ENCODE peak calls at places on chromosomes 4 and X, in eight cellular contexts. One of them, this sample, is unnamed.

GRCh38 chr4:100312615-100313355 is 122.5 kb upstream of the DDIT4L start:
- DNase-seq in Daoy: no peak
- DNase-seq in HFF-Myc: no peak
- DNase-seq in iris pigment epithelial cell: no peak
- DNase-seq in adrenal gland: no peak
- DNase-seq in activated CD4-positive, alpha-beta T cell treated with anti-CD3 and anti-CD28 coated beads for 48 hours: no peak
- DNase-seq in amniotic stem cell: no peak
- DNase-seq in activated CD4-positive, CD25-positive, alpha-beta regulatory T cell: no peak
- DNase-seq in this sample: peak

GRCh38 chrX:16033336-16033735 is 90.0 kb upstream of the GRPR start:
- DNase-seq in Daoy: no peak
- DNase-seq in HFF-Myc: no peak
- DNase-seq in iris pigment epithelial cell: peak
- DNase-seq in adrenal gland: no peak
- DNase-seq in activated CD4-positive, alpha-beta T cell treated with anti-CD3 and anti-CD28 coated beads for 48 hours: no peak
- DNase-seq in amniotic stem cell: no peak
- DNase-seq in activated CD4-positive, CD25-positive, alpha-beta regulatory T cell: no peak
- DNase-seq in this sample: peak

GRCh38 chr4:123672987-123673386 is 276.4 kb downstream of the SPRY1 start:
- DNase-seq in Daoy: no peak
- DNase-seq in HFF-Myc: no peak
- DNase-seq in iris pigment epithelial cell: peak
- DNase-seq in adrenal gland: no peak
- DNase-seq in activated CD4-positive, alpha-beta T cell treated with anti-CD3 and anti-CD28 coated beads for 48 hours: no peak
- DNase-seq in amniotic stem cell: no peak
- DNase-seq in activated CD4-positive, CD25-positive, alpha-beta regulatory T cell: no peak
- DNase-seq in this sample: peak

GRCh38 chr4:2767705-2768074 is 11.6 kb upstream of the TNIP2 start:
- DNase-seq in Daoy: no peak
- DNase-seq in HFF-Myc: no peak
- DNase-seq in iris pigment epithelial cell: no peak
- DNase-seq in adrenal gland: no peak
- DNase-seq in activated CD4-positive, alpha-beta T cell treated with anti-CD3 and anti-CD28 coated beads for 48 hours: no peak
- DNase-seq in amniotic stem cell: no peak
- DNase-seq in activated CD4-positive, CD25-positive, alpha-beta regulatory T cell: no peak
- DNase-seq in this sample: no peak

GRCh38 chrX:115582871-115583729 is 22.1 kb downstream of the PLS3 start:
- DNase-seq in Daoy: no peak
- DNase-seq in HFF-Myc: no peak
- DNase-seq in iris pigment epithelial cell: peak
- DNase-seq in adrenal gland: no peak
- DNase-seq in activated CD4-positive, alpha-beta T cell treated with anti-CD3 and anti-CD28 coated beads for 48 hours: no peak
- DNase-seq in amniotic stem cell: no peak
- DNase-seq in activated CD4-positive, CD25-positive, alpha-beta regulatory T cell: no peak
- DNase-seq in this sample: no peak

GRCh38 chr4:180394730-180395129 is 1848.5 kb upstream of the TENM3 start:
- DNase-seq in Daoy: no peak
- DNase-seq in HFF-Myc: no peak
- DNase-seq in iris pigment epithelial cell: no peak
- DNase-seq in adrenal gland: no peak
- DNase-seq in activated CD4-positive, alpha-beta T cell treated with anti-CD3 and anti-CD28 coated beads for 48 hours: no peak
- DNase-seq in amniotic stem cell: no peak
- DNase-seq in activated CD4-positive, CD25-positive, alpha-beta regulatory T cell: no peak
- DNase-seq in this sample: no peak

GRCh38 chr4:2269206-2269531 is 7.3 kb upstream of the MXD4 start:
- DNase-seq in Daoy: no peak
- DNase-seq in HFF-Myc: no peak
- DNase-seq in iris pigment epithelial cell: no peak
- DNase-seq in adrenal gland: no peak
- DNase-seq in activated CD4-positive, alpha-beta T cell treated with anti-CD3 and anti-CD28 coated beads for 48 hours: no peak
- DNase-seq in amniotic stem cell: no peak
- DNase-seq in activated CD4-positive, CD25-positive, alpha-beta regulatory T cell: no peak
- DNase-seq in this sample: no peak

GRCh38 chrX:74493806-74494205 is 72.5 kb downstream of the SLC16A2 start:
- DNase-seq in Daoy: no peak
- DNase-seq in HFF-Myc: no peak
- DNase-seq in iris pigment epithelial cell: no peak
- DNase-seq in adrenal gland: no peak
- DNase-seq in activated CD4-positive, alpha-beta T cell treated with anti-CD3 and anti-CD28 coated beads for 48 hours: no peak
- DNase-seq in amniotic stem cell: no peak
- DNase-seq in activated CD4-positive, CD25-positive, alpha-beta regulatory T cell: no peak
- DNase-seq in this sample: no peak

GRCh38 chr4:2791518-2792395 is 1.1 kb upstream of the SH3BP2 start:
- DNase-seq in Daoy: no peak
- DNase-seq in HFF-Myc: no peak
- DNase-seq in iris pigment epithelial cell: no peak
- DNase-seq in adrenal gland: no peak
- DNase-seq in activated CD4-positive, alpha-beta T cell treated with anti-CD3 and anti-CD28 coated beads for 48 hours: no peak
- DNase-seq in amniotic stem cell: no peak
- DNase-seq in activated CD4-positive, CD25-positive, alpha-beta regulatory T cell: no peak
- DNase-seq in this sample: no peak

GRCh38 chrX:111874241-111874640 is 1.7 kb upstream of the TRPC5OS start:
- DNase-seq in Daoy: no peak
- DNase-seq in HFF-Myc: no peak
- DNase-seq in iris pigment epithelial cell: no peak
- DNase-seq in adrenal gland: no peak
- DNase-seq in activated CD4-positive, alpha-beta T cell treated with anti-CD3 and anti-CD28 coated beads for 48 hours: no peak
- DNase-seq in amniotic stem cell: no peak
- DNase-seq in activated CD4-positive, CD25-positive, alpha-beta regulatory T cell: no peak
- DNase-seq in this sample: no peak

GRCh38 chr4:104064650-104065577 is 345.1 kb upstream of the TACR3 start:
- DNase-seq in Daoy: no peak
- DNase-seq in HFF-Myc: no peak
- DNase-seq in iris pigment epithelial cell: peak
- DNase-seq in adrenal gland: peak
- DNase-seq in activated CD4-positive, alpha-beta T cell treated with anti-CD3 and anti-CD28 coated beads for 48 hours: peak
- DNase-seq in amniotic stem cell: no peak
- DNase-seq in activated CD4-positive, CD25-positive, alpha-beta regulatory T cell: no peak
- DNase-seq in this sample: no peak

GRCh38 chrX:43860646-43861370 is 21.4 kb downstream of the MAOB start:
- DNase-seq in Daoy: peak
- DNase-seq in HFF-Myc: no peak
- DNase-seq in iris pigment epithelial cell: peak
- DNase-seq in adrenal gland: no peak
- DNase-seq in activated CD4-positive, alpha-beta T cell treated with anti-CD3 and anti-CD28 coated beads for 48 hours: no peak
- DNase-seq in amniotic stem cell: no peak
- DNase-seq in activated CD4-positive, CD25-positive, alpha-beta regulatory T cell: no peak
- DNase-seq in this sample: no peak

GRCh38 chr4:99856166-99856565 is 38.1 kb downstream of the LAMTOR3 start:
- DNase-seq in Daoy: no peak
- DNase-seq in HFF-Myc: peak
- DNase-seq in iris pigment epithelial cell: peak
- DNase-seq in adrenal gland: no peak
- DNase-seq in activated CD4-positive, alpha-beta T cell treated with anti-CD3 and anti-CD28 coated beads for 48 hours: peak
- DNase-seq in amniotic stem cell: peak
- DNase-seq in activated CD4-positive, CD25-positive, alpha-beta regulatory T cell: no peak
- DNase-seq in this sample: peak

This sample was measured in HS-5.